ENCODE peak calls at places on chromosomes 11 and 22, in five cellular contexts. L is HFF-Myc, A is sigmoid colon, C is neural progenitor cell, B is body of pancreas. F is an unnamed sample.

GRCh38 chr22:49656291-49656851 is 171.3 kb downstream of the BRD1 start:
- DNase-seq in L (no peak), A (no peak), C (no peak), B (no peak), F (no peak)

GRCh38 chr22:20750461-20751184 is 23.3 kb upstream of the SERPIND1 start:
- DNase-seq in L (peak), A (peak), C (no peak), B (peak), F (peak)

GRCh38 chr22:26589367-26589844 is 526 bp downstream of the TPST2 start:
- DNase-seq in L (no peak), A (no peak), C (peak), B (peak), F (no peak)

GRCh38 chr22:40666151-40666848 is 13.0 kb upstream of the MCHR1 start:
- DNase-seq in L (no peak), A (no peak), C (no peak), B (no peak), F (no peak)

GRCh38 chr22:44351685-44352377 is 39.1 kb upstream of the SHISAL1 start:
- DNase-seq in L (peak), A (peak), C (peak), B (peak), F (peak)

GRCh38 chr11:133934599-133935550 is 21.9 kb downstream of the IGSF9B start:
- DNase-seq in L (no peak), A (no peak), C (peak), B (no peak), F (peak)

GRCh38 chr22:27128461-27129080 is 471.2 kb downstream of the MIAT start:
- DNase-seq in L (no peak), A (no peak), C (no peak), B (no peak), F (no peak)

GRCh38 chr11:82682003-82682751 is 51.5 kb downstream of the FAM181B start:
- DNase-seq in L (peak), A (no peak), C (peak), B (peak), F (peak)

GRCh38 chr11:71999360-71999759 is 651 bp downstream of the IL18BP start:
- DNase-seq in L (no peak), A (peak), C (no peak), B (no peak), F (no peak)

GRCh38 chr22:26172389-26172990 is 3.2 kb downstream of the SEZ6L start:
- DNase-seq in L (no peak), A (no peak), C (peak), B (peak), F (peak)

GRCh38 chr11:16771350-16772140 is 33.1 kb downstream of the C11orf58 start:
- DNase-seq in L (no peak), A (no peak), C (no peak), B (no peak), F (no peak)

GRCh38 chr22:40121463-40121862 is 56.3 kb upstream of the TNRC6B start:
- DNase-seq in L (no peak), A (no peak), C (no peak), B (peak), F (no peak)

GRCh38 chr11:107929611-107930200 is 1.5 kb downstream of the RAB39A start:
- DNase-seq in L (no peak), A (no peak), C (peak), B (peak), F (no peak)

GRCh38 chr11:116833491-116833815 is 3.7 kb downstream of the APOC3 start:
- DNase-seq in L (no peak), A (peak), C (no peak), B (no peak), F (no peak)

GRCh38 chr11:76788661-76789442 is 5.7 kb downstream of the TSKU start:
- DNase-seq in L (no peak), A (peak), C (no peak), B (peak), F (peak)

GRCh38 chr11:19683141-19683805 is 29.4 kb upstream of the NAV2 start:
- DNase-seq in L (no peak), A (peak), C (no peak), B (no peak), F (no peak)

GRCh38 chr11:28140689-28141455 is 32.7 kb downstream of the METTL15 start:
- DNase-seq in L (no peak), A (no peak), C (no peak), B (no peak), F (peak)

GRCh38 chr22:20957691-20958440 is 9.2 kb upstream of the AIFM3 start:
- DNase-seq in L (no peak), A (no peak), C (peak), B (peak), F (no peak)

GRCh38 chr11:27705873-27706820 is 5.9 kb upstream of the BDNF start:
- DNase-seq in L (no peak), A (no peak), C (peak), B (no peak), F (peak)

GRCh38 chr11:34355726-34356125 is 2.1 kb downstream of the ABTB2 start:
- DNase-seq in L (no peak), A (no peak), C (no peak), B (no peak), F (no peak)
- H3K4me3 ChIP-seq in L (peak), A (no peak), C (no peak), B (no peak), F (no peak)

GRCh38 chr22:36571991-36572390 is 43.0 kb upstream of the EIF3D start:
- DNase-seq in L (no peak), A (no peak), C (no peak), B (peak), F (peak)
- TF ChIP-seq CTCF in L (no peak), A (no peak), C (no peak), B (no peak), F (no peak)

GRCh38 chr11:58576792-58577440 is 1.3 kb upstream of the LPXN start:
- DNase-seq in L (no peak), A (peak), C (no peak), B (no peak), F (peak)
- H3K4me3 ChIP-seq in L (peak), A (peak), C (peak), B (no peak), F (peak)

GRCh38 chr22:38467438-38467903 is 425 bp upstream of the KDELR3 start:
- DNase-seq in L (no peak), A (no peak), C (no peak), B (no peak), F (no peak)

GRCh38 chr22:38468761-38469305 is 937 bp downstream of the KDELR3 start:
- DNase-seq in L (no peak), A (no peak), C (no peak), B (no peak), F (no peak)

GRCh38 chr22:38465673-38466490 is 2.0 kb upstream of the KDELR3 start:
- DNase-seq in L (no peak), A (no peak), C (no peak), B (no peak), F (no peak)

GRCh38 chr22:38469306-38469781 is 1.4 kb downstream of the KDELR3 start:
- DNase-seq in L (no peak), A (no peak), C (no peak), B (no peak), F (no peak)

GRCh38 chr22:38467904-38468760 is at the start of gene KDELR3:
- DNase-seq in L (no peak), A (peak), C (peak), B (peak), F (peak)
- TF ChIP-seq CTCF in L (peak), A (no peak), C (peak), B (no peak), F (no peak)

GRCh38 chr22:24338701-24339451 is 68.2 kb downstream of the SPECC1L start:
- DNase-seq in L (no peak), A (no peak), C (peak), B (no peak), F (no peak)
- H3K4me3 ChIP-seq in L (no peak), A (no peak), C (no peak), B (no peak), F (no peak)

DNA sequence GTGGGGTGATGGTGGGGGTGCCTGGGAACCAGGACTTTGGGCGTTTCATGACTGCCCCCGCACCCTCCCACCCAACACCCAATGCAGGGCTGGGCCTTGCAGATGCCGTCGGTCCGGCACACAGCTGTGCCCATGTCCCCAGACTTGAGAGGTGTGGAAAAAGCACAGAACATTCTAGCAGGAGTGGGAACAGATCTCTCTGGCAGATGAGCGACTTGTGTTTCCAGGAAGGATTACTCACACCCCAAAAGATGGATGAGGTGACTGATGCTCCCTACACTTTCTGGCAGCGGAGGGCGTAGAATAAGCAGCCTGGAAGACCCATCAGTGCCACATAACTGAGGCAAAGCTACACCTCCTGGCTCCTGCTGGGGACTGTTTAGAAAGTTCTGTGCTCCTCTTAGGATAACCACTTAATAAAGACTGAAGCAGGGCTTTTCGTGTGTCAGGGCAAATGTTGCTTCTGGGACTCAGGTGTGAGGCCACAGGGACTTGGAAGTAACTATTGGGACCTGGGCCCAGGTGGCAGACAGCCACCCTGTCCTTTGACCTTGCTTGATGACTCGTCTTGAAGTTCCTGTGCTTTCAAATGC is 24.2 kb downstream of the FBLN1 start:
- DNase-seq in L (no peak), A (peak), C (no peak), B (no peak), F (no peak)
- TF ChIP-seq CTCF in L (no peak), A (no peak), C (no peak), B (no peak), F (no peak)

GRCh38 chr11:37109205-37109585 is 511.2 kb upstream of the RAG2 start:
- DNase-seq in L (no peak), A (no peak), C (no peak), B (no peak), F (peak)
- H3K4me3 ChIP-seq in L (no peak), A (no peak), C (no peak), B (no peak), F (no peak)

DNA sequence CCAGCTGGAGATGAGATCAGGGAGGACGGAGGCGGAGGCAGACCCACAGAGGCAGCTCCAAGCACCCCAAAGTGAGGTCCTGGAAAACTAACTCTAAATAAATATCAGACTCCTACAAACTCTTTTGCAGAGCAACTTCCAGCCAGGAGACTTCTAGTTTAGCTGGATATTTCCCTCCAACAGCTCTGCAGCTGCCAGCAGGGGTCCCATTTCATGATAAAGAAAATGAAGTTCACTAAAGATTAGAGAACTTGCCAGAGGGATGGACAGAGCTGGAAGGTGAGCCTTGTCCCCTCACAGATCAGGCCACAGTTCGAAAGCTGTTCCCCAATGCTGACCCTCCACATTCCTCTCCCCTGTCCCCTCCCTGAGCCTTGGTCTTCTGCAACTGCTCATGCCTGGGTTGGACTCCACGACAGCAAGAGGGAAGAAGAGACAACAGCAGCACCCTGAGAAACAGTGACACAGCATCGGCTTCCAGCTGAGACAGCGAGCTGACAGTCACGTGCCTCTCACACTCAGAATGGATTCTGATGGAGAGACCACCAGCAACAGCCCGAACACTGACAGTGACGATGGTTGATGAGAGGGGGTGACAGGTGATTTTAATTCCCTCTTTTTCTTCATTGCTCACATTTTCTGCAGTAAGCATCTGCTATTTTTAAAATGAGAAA is 5.7 kb downstream of the CARS1 start:
- DNase-seq in L (no peak), A (no peak), C (no peak), B (no peak), F (no peak)
- TF ChIP-seq CTCF in L (peak), A (no peak), C (no peak), B (no peak), F (no peak)